ENCODE peak calls at places on chromosomes 12 and 14, in nine cellular contexts. P is foreskin fibroblast; F is GM13976; V is neural progenitor cell; X is endothelial cell; O is cardiac fibroblast; W is cardiac muscle cell; N is CD4-positive, alpha-beta T cell; S is astrocyte of the cerebellum. I is an unnamed sample.

GRCh38 chr12:54708836-54709235 is 60.7 kb upstream of the DCD start:
- DNase-seq in S (no peak), P (no peak), N (no peak), F (no peak), W (no peak), X (no peak), V (no peak), O (no peak), I (no peak)

GRCh38 chr14:71139058-71139946 is 232.0 kb downstream of the PCNX1 start:
- DNase-seq in P (peak), O (peak), F (peak), V (peak), S (no peak), X (peak), N (peak), W (peak), I (peak)

GRCh38 chr12:53424626-53425514 is 1.2 kb downstream of the AMHR2 start:
- DNase-seq in S (no peak), F (no peak), X (no peak), O (no peak), V (peak), W (peak), P (no peak), N (no peak), I (no peak)

GRCh38 chr12:13046914-13047472 is 2.8 kb downstream of the FAM234B start:
- DNase-seq in V (no peak), X (no peak), W (no peak), O (no peak), P (no peak), F (no peak), N (no peak), S (no peak), I (peak)

GRCh38 chr14:97943619-97944018 is 1146.4 kb downstream of the VRK1 start:
- DNase-seq in P (no peak), S (no peak), F (no peak), O (no peak), V (no peak), X (no peak), W (no peak), N (no peak), I (no peak)

GRCh38 chr12:29743072-29743471 is 40.7 kb downstream of the TMTC1 start:
- DNase-seq in N (no peak), P (no peak), F (no peak), S (no peak), X (no peak), V (no peak), O (no peak), W (no peak), I (no peak)

GRCh38 chr14:99899578-99900178 is 106.5 kb downstream of the EML1 start:
- DNase-seq in F (no peak), V (no peak), S (peak), N (no peak), X (no peak), W (peak), O (peak), P (no peak), I (peak)

GRCh38 chr12:125161712-125162023 is 96.4 kb downstream of the AACS start:
- DNase-seq in V (no peak), N (no peak), F (no peak), O (no peak), W (no peak), P (no peak), S (no peak), X (no peak), I (no peak)

GRCh38 chr12:115774148-115774905 is 503.2 kb downstream of the MED13L start:
- DNase-seq in O (no peak), F (no peak), X (no peak), W (no peak), V (no peak), P (no peak), S (no peak), N (no peak), I (no peak)

GRCh38 chr12:92703777-92704176 is 988 bp downstream of the PLEKHG7 start:
- DNase-seq in S (no peak), V (no peak), W (no peak), O (no peak), X (no peak), P (no peak), F (no peak), N (no peak), I (no peak)

GRCh38 chr14:23362200-23362599 is 2.8 kb downstream of the EFS start:
- DNase-seq in F (no peak), P (no peak), O (no peak), V (no peak), N (no peak), W (no peak), S (peak), X (no peak), I (no peak)

GRCh38 chr12:13152281-13152680 is 44.2 kb upstream of the EMP1 start:
- DNase-seq in W (no peak), N (no peak), S (no peak), F (no peak), X (no peak), P (no peak), O (no peak), V (no peak), I (no peak)

GRCh38 chr12:6927999-6928702 is 392 bp downstream of the ATN1 start:
- DNase-seq in N (no peak), O (no peak), F (peak), S (no peak), P (no peak), X (no peak), V (peak), W (no peak), I (peak)

GRCh38 chr12:11580125-11580751 is 69.2 kb upstream of the ETV6 start:
- DNase-seq in W (peak), O (peak), P (peak), F (no peak), N (no peak), S (peak), X (no peak), V (no peak), I (no peak)

GRCh38 chr14:96683575-96684289 is 113.5 kb upstream of the VRK1 start:
- DNase-seq in P (no peak), F (no peak), V (no peak), W (no peak), X (no peak), O (no peak), S (no peak), N (no peak), I (no peak)

GRCh38 chr12:61097991-61098580 is 1162.1 kb upstream of the USP15 start:
- DNase-seq in F (no peak), X (no peak), N (no peak), V (peak), P (no peak), O (no peak), W (no peak), S (no peak), I (no peak)

GRCh38 chr12:546265-546919 is 86.7 kb downstream of the B4GALNT3 start:
- DNase-seq in X (peak), W (no peak), S (no peak), V (no peak), N (no peak), O (no peak), P (no peak), F (no peak), I (no peak)

GRCh38 chr12:9271875-9272274 is 63.7 kb upstream of the PZP start:
- DNase-seq in S (no peak), F (no peak), V (no peak), N (no peak), X (no peak), W (no peak), P (no peak), O (no peak), I (no peak)

DNA sequence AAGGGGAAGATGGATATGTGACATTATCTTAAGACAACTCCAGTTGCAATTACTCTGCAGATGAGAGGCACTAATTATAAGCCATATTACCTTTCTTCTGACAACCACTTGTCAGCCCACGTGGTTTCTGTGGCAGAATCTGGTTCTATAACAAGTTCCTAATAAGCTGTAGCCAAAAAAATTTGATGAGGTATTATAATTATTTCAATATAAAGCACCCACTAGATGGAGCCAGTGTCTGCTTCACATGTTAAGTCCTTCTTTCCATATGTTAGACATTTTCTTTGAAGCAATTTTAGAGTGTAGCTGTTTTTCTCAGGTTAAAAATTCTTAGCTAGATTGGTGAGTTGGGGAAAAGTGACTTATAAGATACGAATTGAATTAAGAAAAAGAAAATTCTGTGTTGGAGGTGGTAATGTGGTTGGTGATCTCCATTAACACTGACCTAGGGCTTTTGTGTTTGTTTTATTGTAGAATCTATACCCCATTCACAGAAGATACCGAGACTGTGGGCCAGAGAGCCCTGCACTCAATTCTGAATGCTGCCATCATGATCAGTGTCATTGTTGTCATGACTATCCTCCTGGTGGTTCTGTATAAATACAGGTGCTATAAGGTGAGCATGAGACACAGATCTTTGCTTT is 36.9 kb downstream of the PSEN1 start:
- DNase-seq in X (no peak), V (peak), S (peak), F (peak), W (peak), O (peak), N (no peak), P (peak), I (peak)
- TF ChIP-seq CTCF in X (no peak), V (peak), S (peak), F (peak), W (peak), O (peak), N (peak), P (peak), I (no peak)

GRCh38 chr12:102696045-102696444 is 215.7 kb upstream of the IGF1 start:
- DNase-seq in S (no peak), N (no peak), X (no peak), P (no peak), V (no peak), W (no peak), F (no peak), O (no peak), I (no peak)

GRCh38 chr12:102691773-102692555 is 211.6 kb upstream of the IGF1 start:
- DNase-seq in S (no peak), O (no peak), N (no peak), F (no peak), W (no peak), V (no peak), P (no peak), X (no peak), I (no peak)

GRCh38 chr12:102689701-102690100 is 209.3 kb upstream of the IGF1 start:
- DNase-seq in X (no peak), S (no peak), O (no peak), W (no peak), V (no peak), F (no peak), N (no peak), P (no peak), I (no peak)

GRCh38 chr12:102690267-102690666 is 209.9 kb upstream of the IGF1 start:
- DNase-seq in W (no peak), V (peak), S (no peak), X (no peak), O (no peak), N (no peak), P (no peak), F (no peak), I (no peak)

DNA sequence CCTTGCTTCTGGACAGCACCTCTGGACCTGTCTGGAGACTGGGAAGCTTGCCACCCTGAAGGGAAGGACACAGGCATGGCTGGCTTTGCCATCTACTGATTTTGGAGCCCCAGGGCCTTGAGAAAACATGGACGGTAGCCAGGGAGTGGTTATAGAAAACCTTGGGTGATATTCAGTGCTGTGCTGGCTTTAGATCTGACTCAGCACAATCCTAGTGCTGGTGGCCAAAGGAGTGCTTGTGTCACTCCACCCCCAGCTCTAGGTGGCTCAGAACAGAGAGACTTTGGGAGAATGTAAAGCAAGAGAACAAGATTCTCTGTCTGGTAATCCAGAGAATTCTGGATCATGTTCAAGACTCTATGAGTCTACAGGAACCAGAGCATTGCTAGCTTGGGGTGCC is 214.6 kb upstream of the IGF1 start:
- DNase-seq in X (no peak), F (no peak), S (no peak), P (no peak), V (no peak), O (no peak), W (no peak), N (no peak), I (no peak)
- TF ChIP-seq CTCF in X (no peak), F (no peak), S (no peak), P (no peak), V (no peak), O (no peak), W (no peak), N (no peak), I (no peak)

GRCh38 chr14:39467889-39468524 is 35.8 kb upstream of the FBXO33 start:
- DNase-seq in F (no peak), P (no peak), W (peak), O (peak), N (no peak), V (peak), X (peak), S (no peak), I (no peak)
- TF ChIP-seq CTCF in F (peak), P (peak), W (peak), O (peak), N (no peak), V (peak), X (no peak), S (peak), I (peak)

GRCh38 chr12:114682920-114683708 is 861 bp downstream of the TBX3 start:
- DNase-seq in X (no peak), N (no peak), P (no peak), O (peak), F (no peak), W (no peak), V (peak), S (no peak), I (no peak)
- TF ChIP-seq CTCF in X (no peak), N (no peak), P (no peak), O (no peak), F (no peak), W (no peak), V (peak), S (no peak), I (no peak)

GRCh38 chr12:57088442-57089258 is at the start of gene NAB2:
- DNase-seq in F (peak), N (peak), V (peak), P (peak), S (peak), W (peak), X (peak), O (peak), I (peak)

GRCh38 chr12:57086951-57087688 is 1.8 kb upstream of the NAB2 start:
- DNase-seq in X (peak), P (peak), V (peak), F (peak), S (no peak), W (peak), N (peak), O (peak), I (peak)

GRCh38 chr12:57087689-57088441 is 1.0 kb upstream of the NAB2 start:
- DNase-seq in V (peak), F (peak), O (peak), N (peak), W (peak), P (peak), S (peak), X (no peak), I (peak)

GRCh38 chr12:57089259-57090245 is 638 bp downstream of the NAB2 start:
- DNase-seq in V (peak), F (no peak), S (no peak), N (peak), P (no peak), O (peak), W (peak), X (peak), I (peak)

DNA sequence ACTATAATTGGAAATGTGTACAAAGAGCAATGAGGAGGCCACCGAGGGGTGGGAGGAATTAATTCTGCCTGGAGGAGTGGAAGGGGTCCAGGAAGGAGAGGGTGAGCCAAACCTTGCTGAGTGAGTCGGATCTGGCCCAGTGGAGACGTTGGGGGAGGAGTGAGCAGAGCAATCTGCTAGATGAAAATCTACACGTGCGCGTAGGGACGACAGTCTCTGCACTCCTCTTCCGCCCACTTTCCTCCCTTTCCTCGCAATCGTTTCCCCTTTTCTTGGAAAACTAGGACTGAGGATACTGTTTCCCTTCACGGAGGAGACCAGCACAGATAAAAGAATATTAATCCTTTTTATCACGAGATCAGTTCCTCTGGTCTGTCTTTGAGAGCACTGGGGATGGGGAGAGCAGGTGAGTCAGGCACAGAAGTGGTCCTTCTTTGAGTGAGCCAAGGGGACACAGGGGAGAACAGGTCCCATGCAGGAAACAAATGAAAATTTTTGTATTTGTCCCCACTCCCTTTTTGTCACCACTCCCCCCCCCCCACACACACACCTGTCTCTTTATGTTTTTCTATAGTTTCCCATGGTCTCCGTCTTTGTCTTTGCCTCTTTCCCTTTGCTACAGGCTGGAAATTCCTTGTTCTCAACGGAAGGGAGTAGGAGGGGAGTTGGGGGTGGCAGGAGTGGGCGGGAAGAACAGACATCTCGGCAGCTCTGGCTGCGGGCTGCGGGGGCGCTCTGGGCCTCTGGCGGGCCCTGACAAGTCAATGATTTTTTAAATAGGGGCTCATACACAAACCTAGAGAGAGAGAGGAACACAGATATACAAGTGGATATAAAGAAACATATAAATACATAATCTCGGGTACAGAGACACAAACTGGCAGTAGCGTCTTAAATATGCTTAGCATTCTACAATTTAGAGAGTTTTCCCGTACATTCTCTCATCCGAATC is 2.6 kb upstream of the NAB2 start:
- DNase-seq in O (peak), S (no peak), P (peak), N (peak), F (peak), W (peak), V (peak), X (peak), I (peak)
- TF ChIP-seq CTCF in O (peak), S (peak), P (peak), N (peak), F (peak), W (peak), V (peak), X (no peak), I (peak)

I was measured in GM20000.